ENCODE peak calls at places on chromosomes 13 and 19, in six cellular contexts. E is T-helper 17 cell; X is stimulated activated CD4-positive, alpha-beta T cell treated with anti-CD3 and anti-CD28 coated beads, Interleukin-4, amount 100 ng/mL, for 4 hours; F is right cardiac atrium; Q is Kasumi-1; R is ACHN. I is an unnamed sample.

GRCh38 chr13:33072282-33072681 is 56.1 kb downstream of the KL start:
- DNase-seq in E (no peak), X (no peak), F (no peak), Q (no peak), R (no peak), I (no peak)

GRCh38 chr13:42063105-42063504 is 14.7 kb downstream of the DGKH start:
- DNase-seq in E (no peak), X (no peak), F (no peak), Q (no peak), R (no peak), I (no peak)

GRCh38 chr19:3203754-3204645 is 18.3 kb downstream of the NCLN start:
- DNase-seq in E (no peak), X (no peak), F (no peak), Q (no peak), R (no peak), I (no peak)

GRCh38 chr13:102642475-102642874 is 45.7 kb downstream of the TPP2 start:
- DNase-seq in E (no peak), X (no peak), F (peak), Q (no peak), R (no peak), I (peak)

GRCh38 chr19:47778089-47778953 is at the start of gene SELENOW:
- DNase-seq in E (peak), X (peak), F (peak), Q (peak), R (peak), I (no peak)

GRCh38 chr19:1465191-1466016 is 13.6 kb downstream of the C19orf25 start:
- DNase-seq in E (no peak), X (no peak), F (peak), Q (no peak), R (no peak), I (no peak)

GRCh38 chr19:1082165-1082927 is 12.8 kb downstream of the POLR2E start:
- DNase-seq in E (peak), X (peak), F (peak), Q (no peak), R (peak), I (no peak)

GRCh38 chr19:18309525-18310064 is 13.3 kb downstream of the LSM4 start:
- DNase-seq in E (no peak), X (no peak), F (peak), Q (no peak), R (no peak), I (no peak)

GRCh38 chr19:28394705-28395104 is 818.2 kb downstream of the UQCRFS1 start:
- DNase-seq in E (no peak), X (no peak), F (no peak), Q (no peak), R (no peak), I (no peak)

GRCh38 chr13:74575729-74576125 is 441.5 kb upstream of the KLF12 start:
- DNase-seq in E (peak), X (peak), F (peak), Q (peak), R (peak), I (peak)

GRCh38 chr13:30017880-30018279 is 167.5 kb upstream of the UBL3 start:
- DNase-seq in E (no peak), X (no peak), F (no peak), Q (no peak), R (no peak), I (no peak)

GRCh38 chr13:64078025-64078424 is 2662.4 kb upstream of the PCDH20 start:
- DNase-seq in E (no peak), X (no peak), F (no peak), Q (no peak), R (no peak), I (no peak)

GRCh38 chr19:11373166-11373884 is 1.1 kb upstream of the SWSAP1 start:
- DNase-seq in E (no peak), X (no peak), F (peak), Q (peak), R (no peak), I (no peak)

GRCh38 chr13:44383945-44384344 is 10.3 kb downstream of the SERP2 start:
- DNase-seq in E (no peak), X (no peak), F (no peak), Q (no peak), R (no peak), I (no peak)

GRCh38 chr13:78152415-78152814 is 233.8 kb upstream of the EDNRB start:
- DNase-seq in E (no peak), X (no peak), F (no peak), Q (no peak), R (no peak), I (no peak)

GRCh38 chr19:55304279-55304978 is 20.6 kb downstream of the BRSK1 start:
- DNase-seq in E (no peak), X (no peak), F (peak), Q (peak), R (peak), I (no peak)

GRCh38 chr13:65855276-65855675 is 1374.9 kb downstream of the PCDH9 start:
- DNase-seq in E (no peak), X (no peak), F (no peak), Q (no peak), R (no peak), I (no peak)

GRCh38 chr19:10852098-10852800 is 4.0 kb downstream of the C19orf38 start:
- DNase-seq in E (no peak), X (no peak), F (no peak), Q (no peak), R (no peak), I (no peak)

GRCh38 chr19:13764101-13764807 is at the start of gene MRI1:
- DNase-seq in E (peak), X (peak), F (peak), Q (peak), R (peak), I (no peak)

GRCh38 chr13:43054803-43055802 is 31.7 kb downstream of the DNAJC15 start:
- DNase-seq in E (no peak), X (no peak), F (peak), Q (no peak), R (peak), I (no peak)

GRCh38 chr13:39586956-39587605 is 15.9 kb downstream of the LHFPL6 start:
- DNase-seq in E (no peak), X (no peak), F (no peak), Q (no peak), R (no peak), I (no peak)

GRCh38 chr19:57664269-57665127 is 4.2 kb upstream of the ZSCAN4 start:
- DNase-seq in E (no peak), X (no peak), F (peak), Q (no peak), R (peak), I (peak)

GRCh38 chr19:50312967-50313811 is 16.0 kb downstream of the KCNC3 start:
- DNase-seq in E (no peak), X (no peak), F (no peak), Q (no peak), R (no peak), I (no peak)

GRCh38 chr19:748274-748598 is 2.7 kb upstream of the MISP start:
- DNase-seq in E (no peak), X (no peak), F (no peak), Q (no peak), R (no peak), I (no peak)

GRCh38 chr13:93539914-93540313 is 313.3 kb downstream of the GPC6 start:
- DNase-seq in E (no peak), X (no peak), F (no peak), Q (no peak), R (no peak), I (no peak)

GRCh38 chr19:43777163-43777700 is 3.5 kb downstream of the KCNN4 start:
- DNase-seq in E (peak), X (peak), F (no peak), Q (peak), R (peak), I (no peak)

GRCh38 chr13:50361282-50361681 is 346.0 kb downstream of the KCNRG start:
- DNase-seq in E (no peak), X (no peak), F (no peak), Q (no peak), R (no peak), I (no peak)

GRCh38 chr13:44420376-44421220 is 47.0 kb downstream of the SERP2 start:
- DNase-seq in E (no peak), X (no peak), F (no peak), Q (no peak), R (no peak), I (no peak)

GRCh38 chr13:45278096-45278645 is 62.8 kb downstream of the TPT1 start:
- DNase-seq in E (no peak), X (no peak), F (no peak), Q (no peak), R (no peak), I (no peak)

I was measured in ascending aorta.